ENCODE peak calls at places on chromosomes 2 and 18, in seven cellular contexts. V is HCT116, A is K562, X is GM12878, O is HepG2, C is SK-N-SH, R is H1. P is an unnamed sample.

GRCh38 chr18:49814147-49814499 is 790 bp upstream of the ACAA2 start:
- DNase-seq in V (no peak), A (peak; percentile 69), X (no peak), O (peak; percentile 23), C (peak; percentile 78), R (no peak), P (peak; percentile 19)

GRCh38 chr2:216214768-216215167 is 105.6 kb downstream of the XRCC5 start:
- DNase-seq in V (no peak), A (no peak), X (no peak), O (no peak), C (no peak), R (no peak), P (no peak)

GRCh38 chr2:3040066-3040428 is 337.6 kb downstream of the EIPR1 start:
- DNase-seq in V (no peak), A (no peak), X (no peak), O (no peak), C (no peak), R (no peak), P (no peak)

GRCh38 chr2:239042046-239042445 is 194.2 kb downstream of the TWIST2 start:
- DNase-seq in V (no peak), A (no peak), X (no peak), O (no peak), C (no peak), R (no peak), P (no peak)

GRCh38 chr2:83991992-83992391 is 467.1 kb downstream of the SUCLG1 start:
- DNase-seq in V (peak; percentile 1), A (peak; percentile 51), X (no peak), O (no peak), C (no peak), R (no peak), P (no peak)

GRCh38 chr18:24372279-24372678 is 25.3 kb downstream of the OSBPL1A start:
- DNase-seq in V (no peak), A (no peak), X (no peak), O (no peak), C (no peak), R (peak; percentile 41), P (no peak)

GRCh38 chr2:224178085-224178484 is 139.0 kb upstream of the SERPINE2 start:
- DNase-seq in V (no peak), A (no peak), X (no peak), O (no peak), C (no peak), R (no peak), P (no peak)

GRCh38 chr2:101199153-101199810 is 48.1 kb upstream of the TBC1D8 start:
- DNase-seq in V (no peak), A (peak; percentile 23), X (no peak), O (no peak), C (no peak), R (no peak), P (no peak)

GRCh38 chr2:219627105-219628100 is at the start of gene SLC4A3:
- DNase-seq in V (no peak), A (peak; percentile 17), X (no peak), O (no peak), C (peak; percentile 94), R (peak; percentile 65), P (peak; percentile 72)

GRCh38 chr18:58064406-58064998 is 20.5 kb downstream of the NEDD4L start:
- DNase-seq in V (no peak), A (peak; percentile 55), X (no peak), O (no peak), C (no peak), R (no peak), P (no peak)

GRCh38 chr2:95076705-95077520 is 44.7 kb downstream of the MRPS5 start:
- DNase-seq in V (peak; percentile 63), A (peak; percentile 73), X (no peak), O (peak; percentile 70), C (peak; percentile 84), R (peak; percentile 93), P (peak; percentile 92)

GRCh38 chr2:131105950-131106801 is 1.0 kb downstream of the PLEKHB2 start:
- DNase-seq in V (no peak), A (peak; percentile 58), X (peak; percentile 16), O (peak; percentile 84), C (peak; percentile 27), R (no peak), P (peak; percentile 60)

GRCh38 chr2:65746919-65747678 is 314.7 kb upstream of the SPRED2 start:
- DNase-seq in V (no peak), A (no peak), X (no peak), O (no peak), C (no peak), R (no peak), P (no peak)

GRCh38 chr2:64644240-64645013 is 9.3 kb downstream of the SERTAD2 start:
- DNase-seq in V (peak; percentile 59), A (peak; percentile 95), X (no peak), O (peak; percentile 62), C (no peak), R (peak; percentile 75), P (peak; percentile 55)

GRCh38 chr2:55123851-55124269 is 73.6 kb upstream of the RTN4 start:
- DNase-seq in V (no peak), A (no peak), X (no peak), O (no peak), C (no peak), R (no peak), P (no peak)

GRCh38 chr18:532023-532422 is 31.5 kb upstream of the COLEC12 start:
- DNase-seq in V (no peak), A (no peak), X (no peak), O (no peak), C (no peak), R (no peak), P (no peak)

GRCh38 chr18:38909972-38910371 is 1344.4 kb upstream of the CELF4 start:
- DNase-seq in V (no peak), A (no peak), X (no peak), O (no peak), C (no peak), R (no peak), P (no peak)

GRCh38 chr2:238528953-238529781 is 102.4 kb downstream of the ASB1 start:
- DNase-seq in V (no peak), A (no peak), X (no peak), O (peak; percentile 95), C (no peak), R (no peak), P (peak; percentile 56)

GRCh38 chr2:108215794-108216211 is 24.0 kb upstream of the SULT1C3 start:
- DNase-seq in V (peak; percentile 35), A (peak; percentile 13), X (no peak), O (peak; percentile 55), C (no peak), R (no peak), P (peak; percentile 78)

GRCh38 chr18:74331404-74331803 is 15.8 kb downstream of the C18orf63 start:
- DNase-seq in V (peak; percentile 18), A (peak; percentile 32), X (no peak), O (peak; percentile 43), C (peak; percentile 33), R (no peak), P (peak; percentile 63)

GRCh38 chr2:63055510-63056308 is 5.1 kb downstream of the OTX1 start:
- DNase-seq in V (no peak), A (no peak), X (no peak), O (no peak), C (peak; percentile 71), R (peak; percentile 71), P (no peak)

GRCh38 chr2:19070866-19071265 is 287.6 kb downstream of the OSR1 start:
- DNase-seq in V (no peak), A (no peak), X (no peak), O (no peak), C (no peak), R (no peak), P (peak; percentile 38)

DNA sequence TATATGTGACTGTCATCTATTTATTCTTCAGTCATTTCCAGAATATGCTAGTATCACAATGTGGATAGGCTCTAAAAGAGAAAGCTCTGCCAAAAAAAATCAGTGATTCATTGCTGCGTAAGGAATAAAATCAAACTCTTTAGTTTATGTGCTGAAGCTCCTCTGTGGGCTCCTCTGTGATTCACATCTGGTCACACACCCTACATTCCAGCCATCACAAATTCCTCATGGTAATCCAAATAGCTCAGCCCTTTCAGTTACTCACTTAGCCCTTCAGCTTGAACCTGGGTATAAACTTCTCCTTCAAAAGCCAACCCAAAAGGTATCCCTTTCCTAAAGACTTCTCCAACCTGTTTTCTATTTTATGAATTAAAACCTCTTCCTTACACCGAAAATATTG is 21.3 kb downstream of the DLGAP1 start:
- DNase-seq in V (no peak), A (no peak), X (no peak), O (no peak), C (no peak), R (no peak), P (no peak)
- TF ChIP-seq JUND in V (no peak), A (no peak), X (no peak), O (no peak), C (no peak), R (no peak), P (no peak)

GRCh38 chr2:73324126-73324525 is 30.8 kb upstream of the EGR4 start:
- DNase-seq in V (no peak), A (no peak), X (no peak), O (no peak), C (no peak), R (no peak), P (no peak)
- TF ChIP-seq JUND in V (no peak), A (no peak), X (no peak), O (no peak), C (no peak), R (no peak), P (no peak)

DNA sequence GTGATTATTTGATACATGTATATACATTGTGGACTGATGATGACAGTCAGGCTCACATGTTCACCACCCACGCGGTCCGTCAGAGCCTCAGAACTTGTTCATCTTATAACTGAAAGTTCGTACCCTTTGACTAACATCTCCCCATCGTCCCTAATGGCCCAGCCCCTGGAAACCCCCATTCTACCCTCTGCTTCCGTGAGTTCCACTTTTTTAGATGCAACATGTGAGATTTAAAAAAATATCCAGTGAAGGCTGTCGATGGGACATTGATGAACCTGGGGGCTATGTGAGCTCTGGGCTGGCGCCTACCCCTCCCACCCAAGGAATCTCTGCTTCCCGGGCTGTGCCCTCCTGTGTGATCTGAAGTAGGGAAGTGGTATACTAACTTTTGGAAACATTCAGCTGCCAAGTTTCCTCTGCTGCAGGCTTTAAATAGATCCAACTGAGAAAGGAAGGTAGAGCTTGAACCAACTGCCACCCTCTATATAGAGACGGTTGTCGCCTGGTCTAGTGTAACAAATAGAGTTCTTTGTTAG is 163.8 kb downstream of the FAM210A start:
- DNase-seq in V (no peak), A (no peak), X (peak; percentile 93), O (no peak), C (no peak), R (no peak), P (no peak)
- TF ChIP-seq JUND in V (no peak), A (no peak), X (peak; percentile 70), O (no peak), C (no peak), R (no peak), P (no peak)

DNA sequence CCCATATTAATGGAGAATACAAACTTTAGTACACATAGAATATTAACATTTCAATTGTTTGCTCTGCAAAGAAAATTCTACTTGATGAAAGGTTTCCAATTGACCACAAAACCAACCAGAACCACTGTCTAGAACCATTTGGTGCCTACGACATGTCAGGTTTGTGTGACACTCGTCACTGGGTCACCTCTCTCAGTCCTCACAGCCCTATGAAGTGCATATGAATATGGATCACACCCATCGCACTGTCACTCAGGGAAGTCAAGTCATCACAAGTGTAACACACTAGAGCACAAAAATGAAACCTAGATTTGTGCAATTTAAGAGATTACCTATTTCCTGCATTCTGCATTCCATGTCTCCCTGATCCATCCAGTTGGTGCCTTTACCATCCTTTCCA is 43.7 kb downstream of the PTPN2 start:
- DNase-seq in V (no peak), A (no peak), X (no peak), O (no peak), C (no peak), R (no peak), P (no peak)
- TF ChIP-seq JUND in V (no peak), A (no peak), X (no peak), O (no peak), C (no peak), R (no peak), P (no peak)